ENCODE peak calls at places on chromosomes 4 and X, in four cellular contexts. F is M059J, X is Right ventricle myocardium inferior, E is NCI-H1092 treated with DMSO at 0.1 percent for 48 hours. D is an unnamed sample.

GRCh38 chrX:39724544-39724943 is 373.2 kb downstream of the BCOR start:
- DNase-seq in F (no peak), E (no peak), X (no peak), D (no peak)

GRCh38 chr4:168839758-168840385 is 170.2 kb downstream of the CBR4 start:
- DNase-seq in F (no peak), X (no peak), E (no peak), D (peak; percentile 37)

GRCh38 chr4:169159614-169160013 is 111.1 kb downstream of the SH3RF1 start:
- DNase-seq in X (no peak), F (peak; percentile 28), E (no peak), D (peak; percentile 77)

GRCh38 chr4:185811509-185812364 is at the start of gene SORBS2:
- DNase-seq in X (no peak), F (peak; percentile 62), E (peak; percentile 84), D (no peak)

GRCh38 chrX:150421816-150422215 is 58.7 kb downstream of the MAMLD1 start:
- DNase-seq in E (no peak), F (peak; percentile 24), X (peak; percentile 51), D (no peak)

GRCh38 chrX:53284684-53285447 is 3.5 kb upstream of the IQSEC2 start:
- DNase-seq in E (peak; percentile 47), X (no peak), F (peak; percentile 50), D (peak; percentile 25)

GRCh38 chr4:169184236-169184635 is 86.5 kb downstream of the SH3RF1 start:
- DNase-seq in X (no peak), F (no peak), E (no peak), D (no peak)

GRCh38 chrX:113935516-113935915 is 648.4 kb upstream of the HTR2C start:
- DNase-seq in X (no peak), E (no peak), F (no peak), D (no peak)

GRCh38 chr4:93779228-93779627 is 49.3 kb upstream of the ATOH1 start:
- DNase-seq in E (no peak), F (no peak), X (no peak), D (no peak)

GRCh38 chr4:182738283-182739047 is 178.7 kb downstream of the DCTD start:
- DNase-seq in E (no peak), F (peak; percentile 26), X (no peak), D (peak; percentile 45)

D was measured in LHCN-M2.